ENCODE peak calls at places on chromosomes 4 and X, in nine cellular contexts. One of them, this sample, is unnamed.

GRCh38 chr4:89044147-89044900 is 12.7 kb downstream of the FAM13A start:
- DNase-seq in effector memory CD4-positive, alpha-beta T cell: no peak
- DNase-seq in small intestine: no peak
- DNase-seq in HCT116: no peak
- DNase-seq in upper lobe of right lung: no peak
- DNase-seq in fibroblast of lung: no peak
- DNase-seq in IMR-90: no peak
- DNase-seq in body of pancreas: no peak
- DNase-seq in tibial artery: no peak
- DNase-seq in this sample: no peak

GRCh38 chr4:27090406-27090805 is 229.8 kb downstream of the STIM2 start:
- DNase-seq in small intestine: no peak
- DNase-seq in IMR-90: no peak
- DNase-seq in tibial artery: peak; percentile 10
- DNase-seq in effector memory CD4-positive, alpha-beta T cell: no peak
- DNase-seq in fibroblast of lung: no peak
- DNase-seq in upper lobe of right lung: no peak
- DNase-seq in HCT116: no peak
- DNase-seq in body of pancreas: no peak
- DNase-seq in this sample: no peak

GRCh38 chr4:133668061-133668851 is 519.2 kb downstream of the PCDH10 start:
- DNase-seq in tibial artery: no peak
- DNase-seq in effector memory CD4-positive, alpha-beta T cell: no peak
- DNase-seq in upper lobe of right lung: no peak
- DNase-seq in fibroblast of lung: no peak
- DNase-seq in body of pancreas: no peak
- DNase-seq in IMR-90: no peak
- DNase-seq in HCT116: no peak
- DNase-seq in small intestine: no peak
- DNase-seq in this sample: no peak

GRCh38 chr4:2079006-2079405 is 19.9 kb downstream of the NAT8L start:
- DNase-seq in upper lobe of right lung: peak; percentile 34
- DNase-seq in tibial artery: peak; percentile 56
- DNase-seq in body of pancreas: no peak
- DNase-seq in IMR-90: no peak
- DNase-seq in fibroblast of lung: no peak
- DNase-seq in small intestine: no peak
- DNase-seq in effector memory CD4-positive, alpha-beta T cell: no peak
- DNase-seq in HCT116: no peak
- DNase-seq in this sample: no peak

GRCh38 chrX:74779175-74779574 is 146.1 kb downstream of the NEXMIF start:
- DNase-seq in fibroblast of lung: no peak
- DNase-seq in HCT116: no peak
- DNase-seq in tibial artery: no peak
- DNase-seq in effector memory CD4-positive, alpha-beta T cell: no peak
- DNase-seq in upper lobe of right lung: no peak
- DNase-seq in body of pancreas: no peak
- DNase-seq in small intestine: no peak
- DNase-seq in IMR-90: no peak
- DNase-seq in this sample: no peak

GRCh38 chr4:99165978-99166377 is 21.9 kb upstream of the ADH4 start:
- DNase-seq in tibial artery: no peak
- DNase-seq in body of pancreas: no peak
- DNase-seq in effector memory CD4-positive, alpha-beta T cell: no peak
- DNase-seq in small intestine: no peak
- DNase-seq in HCT116: no peak
- DNase-seq in fibroblast of lung: no peak
- DNase-seq in upper lobe of right lung: no peak
- DNase-seq in IMR-90: no peak
- DNase-seq in this sample: no peak

GRCh38 chrX:13750204-13750603 is 15.7 kb downstream of the OFD1 start:
- DNase-seq in body of pancreas: no peak
- DNase-seq in effector memory CD4-positive, alpha-beta T cell: no peak
- DNase-seq in upper lobe of right lung: no peak
- DNase-seq in tibial artery: no peak
- DNase-seq in HCT116: peak; percentile 13
- DNase-seq in fibroblast of lung: peak; percentile 24
- DNase-seq in small intestine: peak; percentile 52
- DNase-seq in IMR-90: peak; percentile 48
- DNase-seq in this sample: peak; percentile 56

GRCh38 chr4:134201216-134202098 is at the start of gene PABPC4L:
- DNase-seq in tibial artery: peak; percentile 66
- DNase-seq in upper lobe of right lung: peak; percentile 68
- DNase-seq in small intestine: no peak
- DNase-seq in fibroblast of lung: peak; percentile 81
- DNase-seq in effector memory CD4-positive, alpha-beta T cell: no peak
- DNase-seq in IMR-90: peak; percentile 24
- DNase-seq in HCT116: no peak
- DNase-seq in body of pancreas: peak; percentile 17
- DNase-seq in this sample: peak; percentile 80

GRCh38 chr4:3369781-3370660 is 71.7 kb upstream of the HGFAC start:
- DNase-seq in small intestine: peak; percentile 3
- DNase-seq in body of pancreas: no peak
- DNase-seq in effector memory CD4-positive, alpha-beta T cell: no peak
- DNase-seq in IMR-90: peak; percentile 94
- DNase-seq in HCT116: no peak
- DNase-seq in upper lobe of right lung: no peak
- DNase-seq in tibial artery: no peak
- DNase-seq in fibroblast of lung: peak; percentile 92
- DNase-seq in this sample: peak; percentile 84

GRCh38 chrX:136694491-136695087 is 46.6 kb downstream of the CD40LG start:
- DNase-seq in fibroblast of lung: peak; percentile 42
- DNase-seq in IMR-90: peak; percentile 58
- DNase-seq in tibial artery: no peak
- DNase-seq in HCT116: peak; percentile 8
- DNase-seq in upper lobe of right lung: no peak
- DNase-seq in small intestine: peak; percentile 25
- DNase-seq in body of pancreas: no peak
- DNase-seq in effector memory CD4-positive, alpha-beta T cell: no peak
- DNase-seq in this sample: peak; percentile 71

GRCh38 chr4:80188801-80189458 is 8.4 kb upstream of the PRDM8 start:
- DNase-seq in effector memory CD4-positive, alpha-beta T cell: no peak
- DNase-seq in upper lobe of right lung: no peak
- DNase-seq in HCT116: no peak
- DNase-seq in body of pancreas: no peak
- DNase-seq in fibroblast of lung: no peak
- DNase-seq in tibial artery: no peak
- DNase-seq in IMR-90: no peak
- DNase-seq in small intestine: no peak
- DNase-seq in this sample: no peak

DNA sequence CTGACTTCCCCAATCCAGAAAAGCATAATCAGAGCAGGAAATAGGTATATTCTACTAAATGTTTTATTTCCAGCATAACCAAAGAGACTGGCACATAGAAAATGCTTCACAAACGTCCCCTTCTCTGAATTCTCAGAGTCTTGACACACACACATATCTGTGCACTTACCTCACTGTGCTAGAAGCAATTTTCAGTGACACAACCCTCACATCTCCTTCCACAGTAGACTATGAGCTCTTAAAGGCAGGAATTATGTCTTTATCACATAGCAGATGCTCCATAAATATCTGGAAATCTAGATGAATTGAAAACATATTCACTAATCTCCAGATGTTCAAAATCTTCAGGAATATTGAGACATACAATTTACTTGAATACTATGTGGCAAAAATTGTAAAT is 5.9 kb downstream of the SOWAHB start:
- DNase-seq in IMR-90: peak; percentile 11
- DNase-seq in body of pancreas: no peak
- DNase-seq in upper lobe of right lung: no peak
- DNase-seq in small intestine: no peak
- DNase-seq in fibroblast of lung: peak; percentile 8
- DNase-seq in effector memory CD4-positive, alpha-beta T cell: no peak
- DNase-seq in HCT116: no peak
- DNase-seq in tibial artery: no peak
- DNase-seq in this sample: no peak
- H3K27me3 ChIP-seq in IMR-90: peaks cover 21% of the 10 kb centered on the region
- H3K27me3 ChIP-seq in body of pancreas: no peaks in the 10 kb centered on the region
- H3K27me3 ChIP-seq in upper lobe of right lung: peaks cover 5% of the 10 kb centered on the region
- H3K27me3 ChIP-seq in small intestine: peaks cover 5% of the 10 kb centered on the region
- H3K27me3 ChIP-seq in fibroblast of lung: peaks cover 12% of the 10 kb centered on the region
- H3K27me3 ChIP-seq in effector memory CD4-positive, alpha-beta T cell: peaks cover 9% of the 10 kb centered on the region
- H3K27me3 ChIP-seq in HCT116: no peaks in the 10 kb centered on the region
- H3K27me3 ChIP-seq in tibial artery: peaks cover 16% of the 10 kb centered on the region
- H3K27me3 ChIP-seq in this sample: peaks cover 11% of the 10 kb centered on the region

GRCh38 chr4:7903686-7904085 is 36.0 kb downstream of the AFAP1 start:
- DNase-seq in effector memory CD4-positive, alpha-beta T cell: no peak
- DNase-seq in IMR-90: peak; percentile 66
- DNase-seq in HCT116: no peak
- DNase-seq in small intestine: no peak
- DNase-seq in tibial artery: no peak
- DNase-seq in body of pancreas: no peak
- DNase-seq in upper lobe of right lung: no peak
- DNase-seq in fibroblast of lung: peak; percentile 73
- DNase-seq in this sample: peak; percentile 61

GRCh38 chr4:7904108-7904516 is 35.5 kb downstream of the AFAP1 start:
- DNase-seq in HCT116: no peak
- DNase-seq in IMR-90: peak; percentile 89
- DNase-seq in tibial artery: no peak
- DNase-seq in body of pancreas: no peak
- DNase-seq in effector memory CD4-positive, alpha-beta T cell: no peak
- DNase-seq in fibroblast of lung: peak; percentile 97
- DNase-seq in small intestine: no peak
- DNase-seq in upper lobe of right lung: no peak
- DNase-seq in this sample: peak; percentile 78

GRCh38 chr4:7901274-7901845 is 38.3 kb downstream of the AFAP1 start:
- DNase-seq in effector memory CD4-positive, alpha-beta T cell: no peak
- DNase-seq in IMR-90: no peak
- DNase-seq in small intestine: no peak
- DNase-seq in upper lobe of right lung: no peak
- DNase-seq in HCT116: no peak
- DNase-seq in tibial artery: no peak
- DNase-seq in body of pancreas: no peak
- DNase-seq in fibroblast of lung: peak; percentile 67
- DNase-seq in this sample: no peak

GRCh38 chr4:7902101-7902553 is 37.5 kb downstream of the AFAP1 start:
- DNase-seq in IMR-90: no peak
- DNase-seq in fibroblast of lung: no peak
- DNase-seq in tibial artery: no peak
- DNase-seq in upper lobe of right lung: no peak
- DNase-seq in HCT116: no peak
- DNase-seq in body of pancreas: no peak
- DNase-seq in small intestine: no peak
- DNase-seq in effector memory CD4-positive, alpha-beta T cell: no peak
- DNase-seq in this sample: no peak

GRCh38 chr4:7902826-7903225 is 36.8 kb downstream of the AFAP1 start:
- DNase-seq in tibial artery: no peak
- DNase-seq in HCT116: no peak
- DNase-seq in upper lobe of right lung: no peak
- DNase-seq in small intestine: no peak
- DNase-seq in fibroblast of lung: peak; percentile 58
- DNase-seq in effector memory CD4-positive, alpha-beta T cell: no peak
- DNase-seq in body of pancreas: no peak
- DNase-seq in IMR-90: no peak
- DNase-seq in this sample: no peak
- H3K4me3 ChIP-seq in tibial artery: no peak overlapping the region
- H3K4me3 ChIP-seq in HCT116: no peak overlapping the region
- H3K4me3 ChIP-seq in upper lobe of right lung: no peak overlapping the region
- H3K4me3 ChIP-seq in small intestine: no peak overlapping the region
- H3K4me3 ChIP-seq in fibroblast of lung: no peak overlapping the region
- H3K4me3 ChIP-seq in effector memory CD4-positive, alpha-beta T cell: no peak overlapping the region
- H3K4me3 ChIP-seq in body of pancreas: no peak overlapping the region
- H3K4me3 ChIP-seq in IMR-90: no peak overlapping the region
- H3K4me3 ChIP-seq in this sample: no peak overlapping the region

GRCh38 chrX:11304829-11305228 is 11.6 kb downstream of the AMELX start:
- DNase-seq in IMR-90: no peak
- DNase-seq in tibial artery: no peak
- DNase-seq in small intestine: no peak
- DNase-seq in upper lobe of right lung: no peak
- DNase-seq in HCT116: no peak
- DNase-seq in effector memory CD4-positive, alpha-beta T cell: no peak
- DNase-seq in fibroblast of lung: no peak
- DNase-seq in body of pancreas: no peak
- DNase-seq in this sample: no peak

GRCh38 chrX:11305641-11306040 is 12.4 kb downstream of the AMELX start:
- DNase-seq in body of pancreas: no peak
- DNase-seq in IMR-90: no peak
- DNase-seq in effector memory CD4-positive, alpha-beta T cell: no peak
- DNase-seq in HCT116: no peak
- DNase-seq in tibial artery: no peak
- DNase-seq in fibroblast of lung: no peak
- DNase-seq in small intestine: no peak
- DNase-seq in upper lobe of right lung: no peak
- DNase-seq in this sample: no peak

DNA sequence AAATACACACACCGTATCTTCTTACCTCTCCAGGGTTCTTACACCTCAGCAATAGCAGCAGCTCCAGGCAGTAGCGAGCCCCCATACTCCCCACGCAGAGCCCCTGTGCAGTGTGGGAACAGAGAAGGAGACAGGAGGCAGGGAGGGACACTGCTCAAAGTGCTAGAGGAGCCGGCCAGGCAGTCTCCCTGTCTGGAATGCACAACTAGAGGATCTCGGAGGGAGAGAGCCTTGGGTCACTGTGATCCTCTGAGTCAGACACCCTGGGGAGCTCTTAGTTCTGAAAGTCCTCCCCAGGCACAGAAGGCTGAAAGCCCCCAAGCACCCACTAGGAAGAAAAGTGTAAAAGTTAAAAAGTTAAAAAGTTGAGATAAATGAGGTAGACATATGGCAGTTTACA is 16.0 kb downstream of the AMELX start:
- DNase-seq in tibial artery: no peak
- DNase-seq in IMR-90: no peak
- DNase-seq in HCT116: no peak
- DNase-seq in upper lobe of right lung: no peak
- DNase-seq in fibroblast of lung: peak; percentile 3
- DNase-seq in effector memory CD4-positive, alpha-beta T cell: no peak
- DNase-seq in body of pancreas: no peak
- DNase-seq in small intestine: no peak
- DNase-seq in this sample: peak; percentile 57
- H3K27me3 ChIP-seq in tibial artery: no peaks in the 10 kb centered on the region
- H3K27me3 ChIP-seq in IMR-90: no peaks in the 10 kb centered on the region
- H3K27me3 ChIP-seq in HCT116: peaks cover 3% of the 10 kb centered on the region
- H3K27me3 ChIP-seq in upper lobe of right lung: no peaks in the 10 kb centered on the region
- H3K27me3 ChIP-seq in fibroblast of lung: no peaks in the 10 kb centered on the region
- H3K27me3 ChIP-seq in effector memory CD4-positive, alpha-beta T cell: no peaks in the 10 kb centered on the region
- H3K27me3 ChIP-seq in body of pancreas: no peaks in the 10 kb centered on the region
- H3K27me3 ChIP-seq in small intestine: no peaks in the 10 kb centered on the region
- H3K27me3 ChIP-seq in this sample: no peaks in the 10 kb centered on the region

GRCh38 chr4:82268050-82268825 is 105.6 kb downstream of the HNRNPD start:
- DNase-seq in small intestine: peak; percentile 61
- DNase-seq in effector memory CD4-positive, alpha-beta T cell: peak; percentile 13
- DNase-seq in HCT116: peak; percentile 29
- DNase-seq in tibial artery: no peak
- DNase-seq in fibroblast of lung: peak; percentile 37
- DNase-seq in IMR-90: peak; percentile 50
- DNase-seq in upper lobe of right lung: no peak
- DNase-seq in body of pancreas: peak; percentile 46
- DNase-seq in this sample: peak; percentile 80
- H3K4me3 ChIP-seq in small intestine: no peak overlapping the region
- H3K4me3 ChIP-seq in effector memory CD4-positive, alpha-beta T cell: no peak overlapping the region
- H3K4me3 ChIP-seq in HCT116: no peak overlapping the region
- H3K4me3 ChIP-seq in tibial artery: no peak overlapping the region
- H3K4me3 ChIP-seq in fibroblast of lung: no peak overlapping the region
- H3K4me3 ChIP-seq in IMR-90: no peak overlapping the region
- H3K4me3 ChIP-seq in upper lobe of right lung: no peak overlapping the region
- H3K4me3 ChIP-seq in body of pancreas: no peak overlapping the region
- H3K4me3 ChIP-seq in this sample: peak overlapping the region; percentile 39

DNA sequence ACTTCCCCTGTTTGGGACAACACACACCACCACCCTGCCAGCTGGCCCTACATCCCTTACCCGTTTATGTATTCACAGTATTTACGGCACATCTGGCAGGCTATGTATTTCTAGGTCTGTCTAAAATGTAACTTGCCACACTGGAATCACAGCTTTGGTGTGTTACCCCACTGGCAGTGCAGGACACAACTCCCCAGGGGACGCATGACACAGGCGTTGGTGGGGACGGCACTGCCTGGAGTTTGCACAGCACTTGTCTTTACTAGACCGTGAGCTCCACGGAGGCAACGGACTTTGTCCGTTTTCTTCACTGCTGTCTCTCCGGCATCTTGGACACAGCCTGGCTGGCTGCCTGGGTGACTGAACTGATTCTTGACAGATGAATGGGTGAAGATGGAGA is 22.7 kb downstream of the CRMP1 start:
- DNase-seq in HCT116: no peak
- DNase-seq in fibroblast of lung: no peak
- DNase-seq in IMR-90: no peak
- DNase-seq in small intestine: no peak
- DNase-seq in tibial artery: no peak
- DNase-seq in body of pancreas: no peak
- DNase-seq in upper lobe of right lung: no peak
- DNase-seq in effector memory CD4-positive, alpha-beta T cell: no peak
- DNase-seq in this sample: no peak
- H3K27me3 ChIP-seq in HCT116: peaks cover 44% of the 10 kb centered on the region
- H3K27me3 ChIP-seq in fibroblast of lung: no peaks in the 10 kb centered on the region
- H3K27me3 ChIP-seq in IMR-90: no peaks in the 10 kb centered on the region
- H3K27me3 ChIP-seq in small intestine: no peaks in the 10 kb centered on the region
- H3K27me3 ChIP-seq in tibial artery: peaks cover 3% of the 10 kb centered on the region
- H3K27me3 ChIP-seq in body of pancreas: no peaks in the 10 kb centered on the region
- H3K27me3 ChIP-seq in upper lobe of right lung: no peaks in the 10 kb centered on the region
- H3K27me3 ChIP-seq in effector memory CD4-positive, alpha-beta T cell: no peaks in the 10 kb centered on the region
- H3K27me3 ChIP-seq in this sample: peaks cover 43% of the 10 kb centered on the region